ENCODE peak calls at places on chromosomes 6 and 20, in ten cellular contexts. Q is RWPE1, C is foreskin fibroblast, E is uterus, G is esophagus muscularis mucosa, F is pancreas, W is GM10248, L is K562, Y is stomach, S is body of pancreas. B is an unnamed sample.

GRCh38 chr20:33858666-33859065 is 47.5 kb downstream of the CHMP4B start:
- DNase-seq in Q (no peak), C (no peak), E (no peak), G (no peak), F (no peak), W (no peak), L (no peak), Y (no peak), S (no peak), B (no peak)

GRCh38 chr20:326645-327031 is 1.3 kb downstream of the SOX12 start:
- DNase-seq in Q (no peak), C (peak; percentile 24), E (no peak), G (no peak), F (peak; percentile 75), W (no peak), L (no peak), Y (peak; percentile 31), S (peak; percentile 18), B (no peak)

GRCh38 chr6:170063431-170063830 is 227.4 kb downstream of the DLL1 start:
- DNase-seq in Q (no peak), C (no peak), E (peak; percentile 5), G (no peak), F (peak; percentile 49), W (no peak), L (no peak), Y (peak; percentile 21), S (no peak), B (no peak)

GRCh38 chr6:160767647-160768019 is 65.6 kb downstream of the PLG start:
- DNase-seq in Q (no peak), C (no peak), E (no peak), G (no peak), F (no peak), W (no peak), L (no peak), Y (no peak), S (no peak), B (no peak)

GRCh38 chr20:4812216-4812615 is 90.5 kb downstream of the PRND start:
- DNase-seq in Q (no peak), C (no peak), E (no peak), G (no peak), F (no peak), W (no peak), L (no peak), Y (no peak), S (no peak), B (no peak)

GRCh38 chr6:74166849-74167248 is 470.8 kb downstream of the CD109 start:
- DNase-seq in Q (no peak), C (no peak), E (no peak), G (no peak), F (no peak), W (no peak), L (no peak), Y (no peak), S (no peak), B (peak; percentile 1)

GRCh38 chr6:25889877-25890853 is 16.1 kb upstream of the SLC17A3 start:
- DNase-seq in Q (peak; percentile 30), C (peak; percentile 41), E (no peak), G (no peak), F (no peak), W (no peak), L (peak; percentile 25), Y (no peak), S (peak; percentile 44), B (peak; percentile 52)

GRCh38 chr20:1263853-1264252 is 2.2 kb upstream of the SNPH start:
- DNase-seq in Q (no peak), C (peak; percentile 34), E (no peak), G (no peak), F (no peak), W (no peak), L (no peak), Y (no peak), S (no peak), B (peak; percentile 11)

GRCh38 chr6:81067057-81067456 is 685.4 kb downstream of the TENT5A start:
- DNase-seq in Q (no peak), C (no peak), E (no peak), G (no peak), F (no peak), W (no peak), L (no peak), Y (no peak), S (no peak), B (peak; percentile 22)

GRCh38 chr6:156013155-156013554 is 557.5 kb upstream of the NOX3 start:
- DNase-seq in Q (no peak), C (no peak), E (no peak), G (no peak), F (no peak), W (no peak), L (no peak), Y (no peak), S (no peak), B (no peak)

GRCh38 chr6:193773-194310 is 98.4 kb upstream of the DUSP22 start:
- DNase-seq in Q (no peak), C (no peak), E (no peak), G (no peak), F (no peak), W (peak; percentile 56), L (no peak), Y (no peak), S (no peak), B (no peak)

GRCh38 chr20:36154696-36155628 is at the start of gene EPB41L1:
- DNase-seq in Q (no peak), C (no peak), E (no peak), G (no peak), F (no peak), W (no peak), L (no peak), Y (no peak), S (no peak), B (no peak)

GRCh38 chr20:34907616-34908469 is 31.4 kb downstream of the ACSS2 start:
- DNase-seq in Q (peak; percentile 99), C (peak; percentile 92), E (no peak), G (no peak), F (no peak), W (no peak), L (no peak), Y (peak; percentile 76), S (peak; percentile 59), B (peak; percentile 91)

GRCh38 chr20:57451356-57451755 is 60.2 kb downstream of the RBM38 start:
- DNase-seq in Q (no peak), C (no peak), E (no peak), G (no peak), F (no peak), W (no peak), L (no peak), Y (no peak), S (no peak), B (no peak)

GRCh38 chr20:50911716-50912115 is 19.5 kb downstream of the ADNP start:
- DNase-seq in Q (no peak), C (no peak), E (no peak), G (no peak), F (no peak), W (peak; percentile 47), L (no peak), Y (no peak), S (no peak), B (no peak)

GRCh38 chr6:88380083-88380482 is 213.9 kb upstream of the CNR1 start:
- DNase-seq in Q (peak; percentile 88), C (peak; percentile 77), E (peak; percentile 46), G (no peak), F (no peak), W (no peak), L (no peak), Y (no peak), S (peak; percentile 44), B (peak; percentile 39)

GRCh38 chr6:165986647-165987482 is 180.8 kb downstream of the TBXT start:
- DNase-seq in Q (peak; percentile 7), C (no peak), E (peak; percentile 47), G (no peak), F (no peak), W (no peak), L (no peak), Y (no peak), S (no peak), B (no peak)

GRCh38 chr6:143513410-143513809 is 1.9 kb upstream of the FUCA2 start:
- DNase-seq in Q (peak; percentile 16), C (no peak), E (no peak), G (no peak), F (no peak), W (peak; percentile 64), L (peak; percentile 70), Y (peak; percentile 44), S (no peak), B (no peak)

DNA sequence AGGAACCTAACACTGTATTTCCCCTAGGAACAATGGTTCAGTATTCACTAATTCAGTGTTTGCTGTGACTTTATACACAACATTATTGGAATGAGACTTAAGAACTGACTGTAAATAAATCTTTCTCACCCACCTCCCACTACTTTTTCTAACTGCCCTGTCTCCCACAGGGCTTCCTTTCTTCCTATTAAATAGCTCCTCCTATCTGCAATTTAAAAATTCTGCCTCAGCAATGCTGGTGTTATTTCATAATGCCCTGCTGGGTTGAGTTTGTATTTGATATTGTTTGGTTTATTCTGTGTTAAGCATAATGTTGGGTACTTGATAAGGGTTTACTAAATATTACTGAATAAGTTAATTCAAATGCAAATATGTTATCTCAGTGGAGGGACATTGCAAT is 573.1 kb upstream of the RNF217 start:
- DNase-seq in Q (no peak), C (no peak), E (no peak), G (no peak), F (no peak), W (no peak), L (no peak), Y (no peak), S (no peak), B (no peak)
- TF ChIP-seq CTCF in Q (no peak), C (no peak), E (no peak), G (no peak), F (no peak), W (no peak), L (no peak), Y (no peak), S (no peak), B (no peak)

DNA sequence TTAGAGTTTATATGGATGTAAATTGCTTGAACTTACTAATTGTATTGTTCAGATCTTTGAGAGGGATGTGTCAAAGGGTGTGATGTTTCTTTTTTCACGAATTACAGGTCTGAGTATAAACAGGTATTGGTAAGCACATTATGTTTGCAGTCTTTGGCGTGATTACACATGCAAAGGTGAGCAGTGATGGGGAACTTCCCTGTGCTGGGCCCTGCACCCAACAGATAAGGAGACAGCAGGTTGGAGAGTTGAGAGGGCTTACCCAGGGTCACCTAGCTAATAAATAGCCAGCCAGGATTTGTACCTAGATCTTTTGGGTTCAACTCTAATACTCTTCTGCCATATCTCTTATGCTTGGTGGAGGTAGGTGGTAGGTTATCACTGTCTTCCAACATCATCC is 46.5 kb downstream of the AFG1L start:
- DNase-seq in Q (no peak), C (no peak), E (no peak), G (no peak), F (no peak), W (no peak), L (no peak), Y (no peak), S (no peak), B (no peak)
- TF ChIP-seq CTCF in Q (no peak), C (no peak), E (no peak), G (no peak), F (no peak), W (no peak), L (no peak), Y (no peak), S (no peak), B (no peak)

GRCh38 chr20:63497138-63497945 is 1.5 kb downstream of the EEF1A2 start:
- DNase-seq in Q (no peak), C (no peak), E (no peak), G (no peak), F (peak; percentile 56), W (no peak), L (no peak), Y (no peak), S (no peak), B (no peak)
- TF ChIP-seq CTCF in Q (no peak), C (no peak), E (no peak), G (no peak), F (no peak), W (no peak), L (no peak), Y (no peak), S (no peak), B (no peak)

GRCh38 chr20:62089393-62089792 is 23.7 kb upstream of the TAF4 start:
- DNase-seq in Q (no peak), C (no peak), E (no peak), G (no peak), F (no peak), W (no peak), L (no peak), Y (no peak), S (no peak), B (no peak)
- TF ChIP-seq CTCF in Q (no peak), C (no peak), E (no peak), G (no peak), F (no peak), W (no peak), L (no peak), Y (no peak), S (no peak), B (no peak)